ENCODE peak calls at places on chromosomes 11 and 22, in eight cellular contexts. E, V, O, Y, J, R, S and L are unnamed samples.

GRCh38 chr11:130652671-130653335 is 204.4 kb downstream of the ADAMTS15 start:
- DNase-seq in E (peak), V (no peak), O (peak), Y (no peak), J (no peak), R (no peak), S (no peak), L (no peak)

GRCh38 chr11:117315285-117316196 is 515 bp downstream of the BACE1 start:
- DNase-seq in E (no peak), V (no peak), O (peak), Y (peak), J (no peak), R (peak), S (no peak), L (no peak)

GRCh38 chr11:64553554-64554201 is 37.3 kb upstream of the SLC22A12 start:
- DNase-seq in E (peak), V (peak), O (peak), Y (peak), J (no peak), R (peak), S (peak), L (no peak)

GRCh38 chr22:49524362-49524761 is 303.3 kb downstream of the BRD1 start:
- DNase-seq in E (no peak), V (no peak), O (no peak), Y (no peak), J (peak), R (no peak), S (no peak), L (peak)

GRCh38 chr22:18156878-18157713 is 7.1 kb downstream of the USP18 start:
- DNase-seq in E (peak), V (peak), O (peak), Y (peak), J (peak), R (peak), S (peak), L (peak)

GRCh38 chr11:101586965-101587364 is 3.2 kb upstream of the TRPC6 start:
- DNase-seq in E (no peak), V (no peak), O (no peak), Y (no peak), J (no peak), R (no peak), S (no peak), L (no peak)

GRCh38 chr11:58780578-58780977 is 48.8 kb upstream of the GLYAT start:
- DNase-seq in E (no peak), V (no peak), O (no peak), Y (no peak), J (no peak), R (no peak), S (no peak), L (no peak)

GRCh38 chr11:61392991-61393595 is 706 bp downstream of the TMEM216 start:
- DNase-seq in E (peak), V (peak), O (peak), Y (peak), J (no peak), R (peak), S (no peak), L (no peak)

GRCh38 chr11:93370260-93370659 is 39.7 kb downstream of the DEUP1 start:
- DNase-seq in E (no peak), V (no peak), O (no peak), Y (no peak), J (no peak), R (no peak), S (no peak), L (no peak)

GRCh38 chr11:74701351-74701750 is 29.9 kb downstream of the CHRDL2 start:
- DNase-seq in E (no peak), V (no peak), O (no peak), Y (no peak), J (no peak), R (no peak), S (no peak), L (no peak)

GRCh38 chr22:48957311-48957986 is 870.2 kb downstream of the BRD1 start:
- DNase-seq in E (no peak), V (no peak), O (no peak), Y (no peak), J (no peak), R (no peak), S (no peak), L (no peak)

GRCh38 chr11:62602141-62603071 is 741 bp upstream of the MTA2 start:
- DNase-seq in E (peak), V (peak), O (peak), Y (no peak), J (peak), R (peak), S (no peak), L (no peak)

GRCh38 chr11:11179239-11179638 is 173.8 kb downstream of the CSNK2A3 start:
- DNase-seq in E (peak), V (no peak), O (peak), Y (no peak), J (no peak), R (peak), S (no peak), L (no peak)

GRCh38 chr11:119506436-119506835 is 83.5 kb upstream of the THY1 start:
- DNase-seq in E (no peak), V (no peak), O (no peak), Y (no peak), J (no peak), R (no peak), S (no peak), L (no peak)

GRCh38 chr22:39994046-39994565 is 648 bp upstream of the FAM83F start:
- DNase-seq in E (no peak), V (no peak), O (no peak), Y (peak), J (no peak), R (no peak), S (no peak), L (no peak)

GRCh38 chr11:68303982-68304780 is 8.2 kb upstream of the LRP5 start:
- DNase-seq in E (no peak), V (no peak), O (no peak), Y (no peak), J (no peak), R (no peak), S (no peak), L (no peak)

GRCh38 chr11:13486926-13487660 is 8.7 kb downstream of the PTH start:
- DNase-seq in E (no peak), V (no peak), O (no peak), Y (peak), J (peak), R (peak), S (peak), L (no peak)

GRCh38 chr11:12289667-12290476 is 87.5 kb upstream of the PARVA start:
- DNase-seq in E (no peak), V (no peak), O (peak), Y (no peak), J (no peak), R (no peak), S (no peak), L (no peak)

GRCh38 chr11:57471496-57471895 is 11.2 kb downstream of the RTN4RL2 start:
- DNase-seq in E (no peak), V (peak), O (no peak), Y (no peak), J (no peak), R (no peak), S (no peak), L (no peak)

GRCh38 chr11:297666-298405 is 1.5 kb downstream of the IFITM5 start:
- DNase-seq in E (no peak), V (no peak), O (peak), Y (no peak), J (no peak), R (no peak), S (no peak), L (no peak)

GRCh38 chr11:35916270-35916669 is 27.6 kb upstream of the LDLRAD3 start:
- DNase-seq in E (no peak), V (no peak), O (no peak), Y (no peak), J (no peak), R (no peak), S (no peak), L (no peak)

GRCh38 chr22:48702573-48703264 is 1125.0 kb downstream of the BRD1 start:
- DNase-seq in E (no peak), V (no peak), O (no peak), Y (no peak), J (peak), R (peak), S (no peak), L (no peak)

GRCh38 chr11:119855066-119855465 is 126.1 kb upstream of the NECTIN1 start:
- DNase-seq in E (no peak), V (no peak), O (no peak), Y (no peak), J (no peak), R (no peak), S (no peak), L (no peak)

GRCh38 chr11:104570088-104570701 is 328.1 kb downstream of the CASP12 start:
- DNase-seq in E (no peak), V (no peak), O (no peak), Y (no peak), J (no peak), R (no peak), S (no peak), L (no peak)

GRCh38 chr11:6862961-6863360 is at the start of gene OR10A2:
- DNase-seq in E (no peak), V (peak), O (peak), Y (no peak), J (no peak), R (no peak), S (no peak), L (no peak)

GRCh38 chr22:38707346-38707745 is 1.6 kb downstream of the GTPBP1 start:
- DNase-seq in E (peak), V (no peak), O (no peak), Y (no peak), J (no peak), R (peak), S (peak), L (no peak)

GRCh38 chr11:117232911-117233409 is 489 bp downstream of the RNF214 start:
- DNase-seq in E (no peak), V (no peak), O (peak), Y (no peak), J (no peak), R (no peak), S (no peak), L (no peak)

GRCh38 chr11:117426297-117426685 is 98.6 kb downstream of the CEP164 start:
- DNase-seq in E (peak), V (peak), O (peak), Y (peak), J (no peak), R (peak), S (peak), L (peak)

GRCh38 chr11:118638726-118639125 is 31.3 kb downstream of the PHLDB1 start:
- DNase-seq in E (no peak), V (no peak), O (no peak), Y (no peak), J (no peak), R (no peak), S (no peak), L (no peak)

GRCh38 chr11:2271327-2272240 is 1.2 kb upstream of the ASCL2 start:
- DNase-seq in E (no peak), V (no peak), O (no peak), Y (no peak), J (no peak), R (no peak), S (no peak), L (no peak)

GRCh38 chr11:9861860-9862725 is 198.2 kb downstream of the SWAP70 start:
- DNase-seq in E (peak), V (peak), O (peak), Y (peak), J (no peak), R (peak), S (peak), L (peak)

GRCh38 chr22:35102663-35103062 is 36.7 kb downstream of the ISX start:
- DNase-seq in E (peak), V (no peak), O (peak), Y (no peak), J (no peak), R (peak), S (no peak), L (no peak)

GRCh38 chr22:19201858-19202798 is 23.6 kb upstream of the SLC25A1 start:
- DNase-seq in E (no peak), V (no peak), O (no peak), Y (no peak), J (no peak), R (no peak), S (no peak), L (no peak)